ENCODE peak calls at places on chromosomes 2 and 18, in nine cellular contexts. One of them, this sample, is unnamed.

GRCh38 chr18:11807233-11807632 is 44.0 kb upstream of the CHMP1B start:
- DNase-seq in activated CD4-positive, alpha-beta T cell treated with anti-CD3 and anti-CD28 coated beads for 4 hours: no peak
- DNase-seq in epithelial cell of esophagus: peak; percentile 12
- DNase-seq in stimulated activated CD8-positive, alpha-beta memory T cell treated with anti-CD3 and anti-CD28 coated beads, Interleukin-15, amount 100 ng/mL, for 24 hours: no peak
- DNase-seq in CD8-positive, alpha-beta T cell: no peak
- DNase-seq in HT-29: no peak
- DNase-seq in posterior vena cava: no peak
- DNase-seq in heart right ventricle: no peak
- DNase-seq in stomach: no peak
- DNase-seq in this sample: no peak

GRCh38 chr2:1593371-1594205 is 150.7 kb downstream of the PXDN start:
- DNase-seq in stomach: no peak
- DNase-seq in HT-29: peak; percentile 82
- DNase-seq in epithelial cell of esophagus: peak; percentile 60
- DNase-seq in activated CD4-positive, alpha-beta T cell treated with anti-CD3 and anti-CD28 coated beads for 4 hours: no peak
- DNase-seq in CD8-positive, alpha-beta T cell: no peak
- DNase-seq in heart right ventricle: peak; percentile 51
- DNase-seq in posterior vena cava: peak; percentile 81
- DNase-seq in stimulated activated CD8-positive, alpha-beta memory T cell treated with anti-CD3 and anti-CD28 coated beads, Interleukin-15, amount 100 ng/mL, for 24 hours: no peak
- DNase-seq in this sample: peak; percentile 38

GRCh38 chr2:10792660-10793400 is 19.8 kb downstream of the PDIA6 start:
- DNase-seq in CD8-positive, alpha-beta T cell: no peak
- DNase-seq in heart right ventricle: no peak
- DNase-seq in posterior vena cava: no peak
- DNase-seq in HT-29: no peak
- DNase-seq in stimulated activated CD8-positive, alpha-beta memory T cell treated with anti-CD3 and anti-CD28 coated beads, Interleukin-15, amount 100 ng/mL, for 24 hours: no peak
- DNase-seq in epithelial cell of esophagus: peak; percentile 23
- DNase-seq in activated CD4-positive, alpha-beta T cell treated with anti-CD3 and anti-CD28 coated beads for 4 hours: no peak
- DNase-seq in stomach: no peak
- DNase-seq in this sample: no peak

GRCh38 chr2:96715658-96716057 is 24.2 kb downstream of the LMAN2L start:
- DNase-seq in posterior vena cava: no peak
- DNase-seq in CD8-positive, alpha-beta T cell: no peak
- DNase-seq in stimulated activated CD8-positive, alpha-beta memory T cell treated with anti-CD3 and anti-CD28 coated beads, Interleukin-15, amount 100 ng/mL, for 24 hours: no peak
- DNase-seq in heart right ventricle: no peak
- DNase-seq in HT-29: no peak
- DNase-seq in stomach: no peak
- DNase-seq in epithelial cell of esophagus: peak; percentile 27
- DNase-seq in activated CD4-positive, alpha-beta T cell treated with anti-CD3 and anti-CD28 coated beads for 4 hours: no peak
- DNase-seq in this sample: no peak

GRCh38 chr2:236160366-236161081 is 7.7 kb downstream of the GBX2 start:
- DNase-seq in stomach: no peak
- DNase-seq in heart right ventricle: no peak
- DNase-seq in stimulated activated CD8-positive, alpha-beta memory T cell treated with anti-CD3 and anti-CD28 coated beads, Interleukin-15, amount 100 ng/mL, for 24 hours: no peak
- DNase-seq in activated CD4-positive, alpha-beta T cell treated with anti-CD3 and anti-CD28 coated beads for 4 hours: no peak
- DNase-seq in CD8-positive, alpha-beta T cell: no peak
- DNase-seq in HT-29: no peak
- DNase-seq in posterior vena cava: no peak
- DNase-seq in epithelial cell of esophagus: no peak
- DNase-seq in this sample: no peak

GRCh38 chr18:58894937-58895336 is 30.3 kb downstream of the ZNF532 start:
- DNase-seq in HT-29: no peak
- DNase-seq in stomach: no peak
- DNase-seq in posterior vena cava: no peak
- DNase-seq in epithelial cell of esophagus: no peak
- DNase-seq in stimulated activated CD8-positive, alpha-beta memory T cell treated with anti-CD3 and anti-CD28 coated beads, Interleukin-15, amount 100 ng/mL, for 24 hours: no peak
- DNase-seq in activated CD4-positive, alpha-beta T cell treated with anti-CD3 and anti-CD28 coated beads for 4 hours: no peak
- DNase-seq in heart right ventricle: no peak
- DNase-seq in CD8-positive, alpha-beta T cell: no peak
- DNase-seq in this sample: no peak

GRCh38 chr18:79526468-79527460 is 131.0 kb downstream of the NFATC1 start:
- DNase-seq in stimulated activated CD8-positive, alpha-beta memory T cell treated with anti-CD3 and anti-CD28 coated beads, Interleukin-15, amount 100 ng/mL, for 24 hours: no peak
- DNase-seq in stomach: no peak
- DNase-seq in epithelial cell of esophagus: no peak
- DNase-seq in CD8-positive, alpha-beta T cell: no peak
- DNase-seq in posterior vena cava: peak; percentile 87
- DNase-seq in HT-29: no peak
- DNase-seq in heart right ventricle: peak; percentile 53
- DNase-seq in activated CD4-positive, alpha-beta T cell treated with anti-CD3 and anti-CD28 coated beads for 4 hours: no peak
- DNase-seq in this sample: no peak

GRCh38 chr2:127157651-127158460 is 50.9 kb upstream of the BIN1 start:
- DNase-seq in activated CD4-positive, alpha-beta T cell treated with anti-CD3 and anti-CD28 coated beads for 4 hours: no peak
- DNase-seq in stomach: peak; percentile 20
- DNase-seq in HT-29: no peak
- DNase-seq in posterior vena cava: peak; percentile 70
- DNase-seq in stimulated activated CD8-positive, alpha-beta memory T cell treated with anti-CD3 and anti-CD28 coated beads, Interleukin-15, amount 100 ng/mL, for 24 hours: no peak
- DNase-seq in epithelial cell of esophagus: no peak
- DNase-seq in heart right ventricle: no peak
- DNase-seq in CD8-positive, alpha-beta T cell: peak; percentile 42
- DNase-seq in this sample: peak; percentile 42

GRCh38 chr2:43853141-43854081 is 14.6 kb downstream of the ABCG8 start:
- DNase-seq in HT-29: no peak
- DNase-seq in stomach: no peak
- DNase-seq in stimulated activated CD8-positive, alpha-beta memory T cell treated with anti-CD3 and anti-CD28 coated beads, Interleukin-15, amount 100 ng/mL, for 24 hours: no peak
- DNase-seq in activated CD4-positive, alpha-beta T cell treated with anti-CD3 and anti-CD28 coated beads for 4 hours: no peak
- DNase-seq in heart right ventricle: no peak
- DNase-seq in posterior vena cava: no peak
- DNase-seq in epithelial cell of esophagus: no peak
- DNase-seq in CD8-positive, alpha-beta T cell: peak; percentile 17
- DNase-seq in this sample: no peak

GRCh38 chr2:109400102-109400501 is 213.7 kb downstream of the SEPTIN10 start:
- DNase-seq in epithelial cell of esophagus: no peak
- DNase-seq in stimulated activated CD8-positive, alpha-beta memory T cell treated with anti-CD3 and anti-CD28 coated beads, Interleukin-15, amount 100 ng/mL, for 24 hours: no peak
- DNase-seq in CD8-positive, alpha-beta T cell: no peak
- DNase-seq in stomach: no peak
- DNase-seq in activated CD4-positive, alpha-beta T cell treated with anti-CD3 and anti-CD28 coated beads for 4 hours: no peak
- DNase-seq in posterior vena cava: no peak
- DNase-seq in HT-29: no peak
- DNase-seq in heart right ventricle: no peak
- DNase-seq in this sample: no peak

GRCh38 chr2:142218471-142218870 is 87.7 kb upstream of the LRP1B start:
- DNase-seq in epithelial cell of esophagus: peak; percentile 93
- DNase-seq in CD8-positive, alpha-beta T cell: no peak
- DNase-seq in stimulated activated CD8-positive, alpha-beta memory T cell treated with anti-CD3 and anti-CD28 coated beads, Interleukin-15, amount 100 ng/mL, for 24 hours: no peak
- DNase-seq in stomach: no peak
- DNase-seq in posterior vena cava: no peak
- DNase-seq in heart right ventricle: no peak
- DNase-seq in HT-29: no peak
- DNase-seq in activated CD4-positive, alpha-beta T cell treated with anti-CD3 and anti-CD28 coated beads for 4 hours: no peak
- DNase-seq in this sample: no peak

GRCh38 chr18:79944126-79944731 is 7.2 kb downstream of the SLC66A2 start:
- DNase-seq in stimulated activated CD8-positive, alpha-beta memory T cell treated with anti-CD3 and anti-CD28 coated beads, Interleukin-15, amount 100 ng/mL, for 24 hours: no peak
- DNase-seq in posterior vena cava: no peak
- DNase-seq in heart right ventricle: no peak
- DNase-seq in CD8-positive, alpha-beta T cell: no peak
- DNase-seq in epithelial cell of esophagus: no peak
- DNase-seq in HT-29: no peak
- DNase-seq in activated CD4-positive, alpha-beta T cell treated with anti-CD3 and anti-CD28 coated beads for 4 hours: peak; percentile 20
- DNase-seq in stomach: peak; percentile 57
- DNase-seq in this sample: no peak

GRCh38 chr2:69375494-69376353 is 11.3 kb downstream of the GFPT1 start:
- DNase-seq in stimulated activated CD8-positive, alpha-beta memory T cell treated with anti-CD3 and anti-CD28 coated beads, Interleukin-15, amount 100 ng/mL, for 24 hours: no peak
- DNase-seq in posterior vena cava: no peak
- DNase-seq in activated CD4-positive, alpha-beta T cell treated with anti-CD3 and anti-CD28 coated beads for 4 hours: no peak
- DNase-seq in CD8-positive, alpha-beta T cell: no peak
- DNase-seq in epithelial cell of esophagus: peak; percentile 46
- DNase-seq in heart right ventricle: no peak
- DNase-seq in HT-29: peak; percentile 76
- DNase-seq in stomach: no peak
- DNase-seq in this sample: peak; percentile 18

GRCh38 chr2:210261996-210262510 is 36.8 kb upstream of the ACADL start:
- DNase-seq in CD8-positive, alpha-beta T cell: no peak
- DNase-seq in HT-29: no peak
- DNase-seq in heart right ventricle: no peak
- DNase-seq in stomach: no peak
- DNase-seq in posterior vena cava: no peak
- DNase-seq in activated CD4-positive, alpha-beta T cell treated with anti-CD3 and anti-CD28 coated beads for 4 hours: no peak
- DNase-seq in epithelial cell of esophagus: no peak
- DNase-seq in stimulated activated CD8-positive, alpha-beta memory T cell treated with anti-CD3 and anti-CD28 coated beads, Interleukin-15, amount 100 ng/mL, for 24 hours: no peak
- DNase-seq in this sample: no peak

GRCh38 chr2:166284359-166284758 is 91.4 kb downstream of the SCN9A start:
- DNase-seq in HT-29: no peak
- DNase-seq in posterior vena cava: peak; percentile 53
- DNase-seq in stomach: no peak
- DNase-seq in heart right ventricle: no peak
- DNase-seq in CD8-positive, alpha-beta T cell: no peak
- DNase-seq in epithelial cell of esophagus: no peak
- DNase-seq in stimulated activated CD8-positive, alpha-beta memory T cell treated with anti-CD3 and anti-CD28 coated beads, Interleukin-15, amount 100 ng/mL, for 24 hours: no peak
- DNase-seq in activated CD4-positive, alpha-beta T cell treated with anti-CD3 and anti-CD28 coated beads for 4 hours: no peak
- DNase-seq in this sample: no peak

GRCh38 chr18:55430026-55430425 is 158.0 kb downstream of the TCF4 start:
- DNase-seq in posterior vena cava: no peak
- DNase-seq in HT-29: no peak
- DNase-seq in stomach: no peak
- DNase-seq in epithelial cell of esophagus: no peak
- DNase-seq in activated CD4-positive, alpha-beta T cell treated with anti-CD3 and anti-CD28 coated beads for 4 hours: no peak
- DNase-seq in stimulated activated CD8-positive, alpha-beta memory T cell treated with anti-CD3 and anti-CD28 coated beads, Interleukin-15, amount 100 ng/mL, for 24 hours: no peak
- DNase-seq in CD8-positive, alpha-beta T cell: no peak
- DNase-seq in heart right ventricle: no peak
- DNase-seq in this sample: no peak

GRCh38 chr2:173750332-173750731 is 214.8 kb downstream of the SP3 start:
- DNase-seq in stimulated activated CD8-positive, alpha-beta memory T cell treated with anti-CD3 and anti-CD28 coated beads, Interleukin-15, amount 100 ng/mL, for 24 hours: no peak
- DNase-seq in CD8-positive, alpha-beta T cell: no peak
- DNase-seq in epithelial cell of esophagus: peak; percentile 29
- DNase-seq in posterior vena cava: no peak
- DNase-seq in HT-29: no peak
- DNase-seq in activated CD4-positive, alpha-beta T cell treated with anti-CD3 and anti-CD28 coated beads for 4 hours: no peak
- DNase-seq in heart right ventricle: no peak
- DNase-seq in stomach: no peak
- DNase-seq in this sample: no peak

GRCh38 chr2:26982102-26982742 is 11.8 kb downstream of the MAPRE3 start:
- DNase-seq in stomach: peak; percentile 92
- DNase-seq in activated CD4-positive, alpha-beta T cell treated with anti-CD3 and anti-CD28 coated beads for 4 hours: no peak
- DNase-seq in stimulated activated CD8-positive, alpha-beta memory T cell treated with anti-CD3 and anti-CD28 coated beads, Interleukin-15, amount 100 ng/mL, for 24 hours: no peak
- DNase-seq in posterior vena cava: no peak
- DNase-seq in HT-29: peak; percentile 79
- DNase-seq in heart right ventricle: peak; percentile 41
- DNase-seq in epithelial cell of esophagus: peak; percentile 64
- DNase-seq in CD8-positive, alpha-beta T cell: no peak
- DNase-seq in this sample: no peak

GRCh38 chr18:49697049-49697448 is 116.3 kb downstream of the ACAA2 start:
- DNase-seq in stomach: no peak
- DNase-seq in CD8-positive, alpha-beta T cell: no peak
- DNase-seq in activated CD4-positive, alpha-beta T cell treated with anti-CD3 and anti-CD28 coated beads for 4 hours: no peak
- DNase-seq in stimulated activated CD8-positive, alpha-beta memory T cell treated with anti-CD3 and anti-CD28 coated beads, Interleukin-15, amount 100 ng/mL, for 24 hours: no peak
- DNase-seq in epithelial cell of esophagus: no peak
- DNase-seq in heart right ventricle: no peak
- DNase-seq in posterior vena cava: no peak
- DNase-seq in HT-29: no peak
- DNase-seq in this sample: no peak

GRCh38 chr2:222623756-222624309 is 32.1 kb downstream of the FARSB start:
- DNase-seq in posterior vena cava: no peak
- DNase-seq in HT-29: no peak
- DNase-seq in heart right ventricle: no peak
- DNase-seq in stimulated activated CD8-positive, alpha-beta memory T cell treated with anti-CD3 and anti-CD28 coated beads, Interleukin-15, amount 100 ng/mL, for 24 hours: no peak
- DNase-seq in CD8-positive, alpha-beta T cell: no peak
- DNase-seq in stomach: no peak
- DNase-seq in activated CD4-positive, alpha-beta T cell treated with anti-CD3 and anti-CD28 coated beads for 4 hours: no peak
- DNase-seq in epithelial cell of esophagus: no peak
- DNase-seq in this sample: no peak

GRCh38 chr2:159050426-159050825 is 82.0 kb downstream of the TANC1 start:
- DNase-seq in epithelial cell of esophagus: no peak
- DNase-seq in activated CD4-positive, alpha-beta T cell treated with anti-CD3 and anti-CD28 coated beads for 4 hours: no peak
- DNase-seq in posterior vena cava: no peak
- DNase-seq in HT-29: no peak
- DNase-seq in stomach: no peak
- DNase-seq in stimulated activated CD8-positive, alpha-beta memory T cell treated with anti-CD3 and anti-CD28 coated beads, Interleukin-15, amount 100 ng/mL, for 24 hours: no peak
- DNase-seq in heart right ventricle: no peak
- DNase-seq in CD8-positive, alpha-beta T cell: no peak
- DNase-seq in this sample: no peak

GRCh38 chr2:21019000-21019677 is 24.7 kb downstream of the APOB start:
- DNase-seq in CD8-positive, alpha-beta T cell: no peak
- DNase-seq in heart right ventricle: no peak
- DNase-seq in activated CD4-positive, alpha-beta T cell treated with anti-CD3 and anti-CD28 coated beads for 4 hours: no peak
- DNase-seq in stomach: no peak
- DNase-seq in posterior vena cava: no peak
- DNase-seq in stimulated activated CD8-positive, alpha-beta memory T cell treated with anti-CD3 and anti-CD28 coated beads, Interleukin-15, amount 100 ng/mL, for 24 hours: no peak
- DNase-seq in HT-29: no peak
- DNase-seq in epithelial cell of esophagus: no peak
- DNase-seq in this sample: no peak

GRCh38 chr2:61920548-61920947 is 15.1 kb downstream of the COMMD1 start:
- DNase-seq in epithelial cell of esophagus: no peak
- DNase-seq in posterior vena cava: no peak
- DNase-seq in activated CD4-positive, alpha-beta T cell treated with anti-CD3 and anti-CD28 coated beads for 4 hours: no peak
- DNase-seq in stimulated activated CD8-positive, alpha-beta memory T cell treated with anti-CD3 and anti-CD28 coated beads, Interleukin-15, amount 100 ng/mL, for 24 hours: no peak
- DNase-seq in stomach: no peak
- DNase-seq in heart right ventricle: no peak
- DNase-seq in HT-29: no peak
- DNase-seq in CD8-positive, alpha-beta T cell: no peak
- DNase-seq in this sample: no peak

GRCh38 chr2:119650206-119650605 is 28.8 kb upstream of the TMEM177 start:
- DNase-seq in stomach: no peak
- DNase-seq in epithelial cell of esophagus: peak; percentile 15
- DNase-seq in CD8-positive, alpha-beta T cell: no peak
- DNase-seq in HT-29: no peak
- DNase-seq in heart right ventricle: no peak
- DNase-seq in stimulated activated CD8-positive, alpha-beta memory T cell treated with anti-CD3 and anti-CD28 coated beads, Interleukin-15, amount 100 ng/mL, for 24 hours: no peak
- DNase-seq in posterior vena cava: no peak
- DNase-seq in activated CD4-positive, alpha-beta T cell treated with anti-CD3 and anti-CD28 coated beads for 4 hours: no peak
- DNase-seq in this sample: no peak

GRCh38 chr2:135245055-135245454 is 193.0 kb downstream of the RAB3GAP1 start:
- DNase-seq in posterior vena cava: no peak
- DNase-seq in heart right ventricle: no peak
- DNase-seq in stomach: no peak
- DNase-seq in epithelial cell of esophagus: peak; percentile 90
- DNase-seq in stimulated activated CD8-positive, alpha-beta memory T cell treated with anti-CD3 and anti-CD28 coated beads, Interleukin-15, amount 100 ng/mL, for 24 hours: no peak
- DNase-seq in activated CD4-positive, alpha-beta T cell treated with anti-CD3 and anti-CD28 coated beads for 4 hours: peak; percentile 1
- DNase-seq in HT-29: peak; percentile 8
- DNase-seq in CD8-positive, alpha-beta T cell: no peak
- DNase-seq in this sample: no peak

GRCh38 chr2:232278534-232278933 is 100.0 kb upstream of the ALPP start:
- DNase-seq in activated CD4-positive, alpha-beta T cell treated with anti-CD3 and anti-CD28 coated beads for 4 hours: no peak
- DNase-seq in epithelial cell of esophagus: no peak
- DNase-seq in HT-29: no peak
- DNase-seq in heart right ventricle: no peak
- DNase-seq in stimulated activated CD8-positive, alpha-beta memory T cell treated with anti-CD3 and anti-CD28 coated beads, Interleukin-15, amount 100 ng/mL, for 24 hours: no peak
- DNase-seq in stomach: no peak
- DNase-seq in CD8-positive, alpha-beta T cell: no peak
- DNase-seq in posterior vena cava: no peak
- DNase-seq in this sample: no peak

GRCh38 chr2:79771530-79771929 is 258.7 kb downstream of the CTNNA2 start:
- DNase-seq in heart right ventricle: no peak
- DNase-seq in epithelial cell of esophagus: no peak
- DNase-seq in activated CD4-positive, alpha-beta T cell treated with anti-CD3 and anti-CD28 coated beads for 4 hours: no peak
- DNase-seq in HT-29: no peak
- DNase-seq in stimulated activated CD8-positive, alpha-beta memory T cell treated with anti-CD3 and anti-CD28 coated beads, Interleukin-15, amount 100 ng/mL, for 24 hours: no peak
- DNase-seq in posterior vena cava: no peak
- DNase-seq in stomach: no peak
- DNase-seq in CD8-positive, alpha-beta T cell: no peak
- DNase-seq in this sample: no peak

GRCh38 chr2:46383113-46383395 is 85.8 kb downstream of the EPAS1 start:
- DNase-seq in stomach: no peak
- DNase-seq in posterior vena cava: no peak
- DNase-seq in epithelial cell of esophagus: no peak
- DNase-seq in heart right ventricle: no peak
- DNase-seq in stimulated activated CD8-positive, alpha-beta memory T cell treated with anti-CD3 and anti-CD28 coated beads, Interleukin-15, amount 100 ng/mL, for 24 hours: no peak
- DNase-seq in CD8-positive, alpha-beta T cell: no peak
- DNase-seq in activated CD4-positive, alpha-beta T cell treated with anti-CD3 and anti-CD28 coated beads for 4 hours: no peak
- DNase-seq in HT-29: no peak
- DNase-seq in this sample: no peak

GRCh38 chr2:131049150-131049718 is 44.0 kb downstream of the FAM168B start:
- DNase-seq in stomach: no peak
- DNase-seq in stimulated activated CD8-positive, alpha-beta memory T cell treated with anti-CD3 and anti-CD28 coated beads, Interleukin-15, amount 100 ng/mL, for 24 hours: no peak
- DNase-seq in epithelial cell of esophagus: no peak
- DNase-seq in posterior vena cava: no peak
- DNase-seq in heart right ventricle: no peak
- DNase-seq in HT-29: no peak
- DNase-seq in CD8-positive, alpha-beta T cell: no peak
- DNase-seq in activated CD4-positive, alpha-beta T cell treated with anti-CD3 and anti-CD28 coated beads for 4 hours: no peak
- DNase-seq in this sample: no peak

GRCh38 chr2:106107509-106108131 is 86.5 kb downstream of the UXS1 start:
- DNase-seq in heart right ventricle: no peak
- DNase-seq in stimulated activated CD8-positive, alpha-beta memory T cell treated with anti-CD3 and anti-CD28 coated beads, Interleukin-15, amount 100 ng/mL, for 24 hours: no peak
- DNase-seq in stomach: no peak
- DNase-seq in CD8-positive, alpha-beta T cell: no peak
- DNase-seq in posterior vena cava: no peak
- DNase-seq in HT-29: no peak
- DNase-seq in activated CD4-positive, alpha-beta T cell treated with anti-CD3 and anti-CD28 coated beads for 4 hours: peak; percentile 54
- DNase-seq in epithelial cell of esophagus: peak; percentile 68
- DNase-seq in this sample: no peak

GRCh38 chr18:59509477-59510173 is 150.6 kb upstream of the LMAN1 start:
- DNase-seq in posterior vena cava: no peak
- DNase-seq in HT-29: no peak
- DNase-seq in epithelial cell of esophagus: no peak
- DNase-seq in heart right ventricle: no peak
- DNase-seq in CD8-positive, alpha-beta T cell: no peak
- DNase-seq in stomach: no peak
- DNase-seq in activated CD4-positive, alpha-beta T cell treated with anti-CD3 and anti-CD28 coated beads for 4 hours: no peak
- DNase-seq in stimulated activated CD8-positive, alpha-beta memory T cell treated with anti-CD3 and anti-CD28 coated beads, Interleukin-15, amount 100 ng/mL, for 24 hours: no peak
- DNase-seq in this sample: no peak

This sample was measured in NT2/D1.